ENCODE peak calls at places on chromosomes 4 and X, in six cellular contexts. Z is neuronal stem cell, B is H9, G is IMR-90, F is H1, T is mesendoderm. M is an unnamed sample.
A peak's percentile ranks its signal among the peaks of the same experiment; 100 is the strongest.

GRCh38 chr4:147487616-147488015 is 6.7 kb downstream of the EDNRA start:
- DNase-seq in Z (no peak), B (no peak), G (no peak), F (no peak), T (no peak), M (no peak)

GRCh38 chr4:15043226-15043625 is 40.9 kb downstream of the CPEB2 start:
- DNase-seq in Z (no peak), B (no peak), G (no peak), F (no peak), T (peak; percentile 44), M (no peak)

GRCh38 chr4:128856246-128856645 is 46.7 kb downstream of the JADE1 start:
- DNase-seq in Z (no peak), B (no peak), G (peak; percentile 36), F (peak; percentile 23), T (no peak), M (peak; percentile 18)

GRCh38 chrX:19886888-19887531 is 390 bp downstream of the SH3KBP1 start:
- DNase-seq in Z (no peak), B (no peak), G (no peak), F (peak; percentile 46), T (no peak), M (no peak)

GRCh38 chr4:1410491-1411325 is 4.5 kb upstream of the NKX1-1 start:
- DNase-seq in Z (peak; percentile 93), B (peak; percentile 87), G (peak; percentile 16), F (peak; percentile 98), T (peak; percentile 82), M (peak; percentile 46)

GRCh38 chr4:138028923-138029322 is 213.2 kb downstream of the SLC7A11 start:
- DNase-seq in Z (no peak), B (no peak), G (no peak), F (no peak), T (no peak), M (no peak)

GRCh38 chr4:139875456-139875855 is 209.8 kb downstream of the MGST2 start:
- DNase-seq in Z (peak; percentile 64), B (peak; percentile 82), G (no peak), F (no peak), T (peak; percentile 61), M (no peak)

GRCh38 chr4:16196482-16197393 is 29.5 kb downstream of the TAPT1 start:
- DNase-seq in Z (peak; percentile 39), B (no peak), G (peak; percentile 65), F (no peak), T (peak; percentile 90), M (peak; percentile 84)

GRCh38 chrX:5681159-5681558 is 547.5 kb downstream of the NLGN4X start:
- DNase-seq in Z (no peak), B (no peak), G (no peak), F (no peak), T (peak; percentile 66), M (no peak)

GRCh38 chr4:101140228-101140627 is 207.1 kb downstream of the PPP3CA start:
- DNase-seq in Z (no peak), B (no peak), G (no peak), F (no peak), T (no peak), M (no peak)
- H3K4me2 ChIP-seq in Z (no peak overlapping the region), B (no peak overlapping the region), G (no peak overlapping the region), F (no peak overlapping the region), T (no peak overlapping the region), M (no peak overlapping the region)

GRCh38 chr4:85423414-85423813 is 51.5 kb upstream of the ARHGAP24 start:
- DNase-seq in Z (no peak), B (no peak), G (no peak), F (no peak), T (no peak), M (no peak)
- H2BK15ac ChIP-seq in Z (no peak overlapping the region), B (no peak overlapping the region), G (no peak overlapping the region), F (no peak overlapping the region), T (no peak overlapping the region), M (no peak overlapping the region)

DNA sequence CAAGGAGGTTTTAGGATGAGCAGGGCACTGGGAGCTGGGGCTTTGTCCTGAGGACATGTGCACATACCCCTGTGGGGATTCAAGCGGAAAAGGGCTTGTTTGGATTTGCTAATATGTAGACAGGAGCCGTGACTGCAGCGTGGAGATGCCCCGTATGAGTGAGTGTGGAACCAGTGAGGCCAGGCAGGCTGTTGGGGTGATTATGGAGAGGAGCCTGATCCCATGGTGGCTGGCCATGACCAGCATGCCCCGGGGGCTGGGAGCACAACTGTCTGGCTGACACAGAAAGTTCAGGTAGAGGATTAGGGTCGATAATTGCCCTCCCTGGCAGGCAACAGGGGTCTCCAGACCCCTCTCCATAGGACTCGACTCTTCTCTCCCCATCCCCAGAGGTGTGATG is 68.8 kb upstream of the STX18 start:
- DNase-seq in Z (no peak), B (no peak), G (no peak), F (no peak), T (no peak), M (no peak)
- H3K9ac ChIP-seq in Z (peak overlapping the region; percentile 31), B (no peak overlapping the region), G (no peak overlapping the region), F (no peak overlapping the region), T (no peak overlapping the region), M (no peak overlapping the region)

DNA sequence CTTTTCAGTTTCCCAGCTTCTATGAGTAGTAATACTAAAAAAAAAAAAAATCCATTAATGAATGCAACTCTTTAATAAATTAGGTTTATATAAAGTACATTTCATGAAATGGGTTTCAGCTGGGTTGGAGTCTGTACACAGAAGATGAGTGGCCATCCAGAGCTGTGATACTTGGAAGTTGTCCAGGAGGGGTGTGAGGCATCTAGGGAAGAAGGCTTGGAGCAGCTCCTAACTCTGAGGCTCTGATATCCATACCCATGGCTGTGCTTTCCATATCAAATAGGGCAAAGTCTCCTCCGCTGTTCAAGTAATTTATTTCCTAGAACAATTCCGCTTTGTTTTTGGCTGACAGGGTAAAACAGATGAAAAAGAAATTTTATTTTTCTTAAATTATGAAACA is 423.3 kb upstream of the TENM3 start:
- DNase-seq in Z (no peak), B (no peak), G (peak; percentile 49), F (no peak), T (no peak), M (no peak)
- H3K4me2 ChIP-seq in Z (no peak overlapping the region), B (no peak overlapping the region), G (no peak overlapping the region), F (no peak overlapping the region), T (no peak overlapping the region), M (no peak overlapping the region)

GRCh38 chr4:106601519-106601918 is 232.9 kb upstream of the GIMD1 start:
- DNase-seq in Z (no peak), B (no peak), G (no peak), F (no peak), T (no peak), M (no peak)

GRCh38 chr4:106607566-106607965 is 239.0 kb upstream of the GIMD1 start:
- DNase-seq in Z (no peak), B (no peak), G (no peak), F (no peak), T (no peak), M (no peak)

GRCh38 chr4:106609917-106610316 is 241.3 kb upstream of the GIMD1 start:
- DNase-seq in Z (no peak), B (no peak), G (no peak), F (no peak), T (no peak), M (no peak)

GRCh38 chr4:106603471-106603870 is 234.9 kb upstream of the GIMD1 start:
- DNase-seq in Z (no peak), B (no peak), G (no peak), F (no peak), T (no peak), M (no peak)

DNA sequence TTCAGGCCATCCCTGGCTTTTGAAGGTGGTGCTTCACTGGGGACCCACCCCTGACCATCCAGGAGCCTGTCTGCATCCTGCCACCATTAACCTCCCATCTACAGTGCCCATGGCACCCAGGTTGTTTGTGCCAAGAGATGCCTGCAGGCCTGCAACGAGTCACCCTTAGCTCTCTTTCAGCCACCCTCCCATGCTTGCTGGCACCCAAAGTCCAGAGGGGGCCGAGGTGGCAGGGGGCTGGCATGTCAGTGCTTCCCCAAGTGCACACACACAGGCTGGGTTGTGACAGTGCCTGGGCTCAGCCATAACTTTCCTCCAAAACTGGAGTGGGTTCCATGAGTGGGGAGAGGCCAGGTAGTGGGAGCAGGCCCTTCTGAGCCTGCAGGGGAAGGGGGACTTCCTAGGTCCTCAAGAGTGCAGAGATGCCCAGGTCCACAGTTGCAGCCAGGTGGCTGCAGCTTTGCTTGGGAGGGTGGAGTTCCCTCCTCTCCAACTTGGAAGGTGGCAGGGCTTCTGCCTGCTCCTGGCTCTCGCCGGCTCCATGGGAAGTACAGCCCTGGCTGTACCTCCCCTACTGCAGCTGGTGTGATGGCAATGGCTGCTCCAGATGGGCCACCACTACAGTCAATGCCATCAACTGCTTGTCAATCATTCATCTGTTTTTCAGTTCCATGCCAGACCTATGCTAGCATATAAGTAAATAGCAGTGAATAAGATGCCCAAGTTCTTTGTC is 235.9 kb upstream of the GIMD1 start:
- DNase-seq in Z (no peak), B (no peak), G (no peak), F (no peak), T (no peak), M (no peak)
- H2BK15ac ChIP-seq in Z (no peak overlapping the region), B (no peak overlapping the region), G (no peak overlapping the region), F (no peak overlapping the region), T (no peak overlapping the region), M (no peak overlapping the region)

DNA sequence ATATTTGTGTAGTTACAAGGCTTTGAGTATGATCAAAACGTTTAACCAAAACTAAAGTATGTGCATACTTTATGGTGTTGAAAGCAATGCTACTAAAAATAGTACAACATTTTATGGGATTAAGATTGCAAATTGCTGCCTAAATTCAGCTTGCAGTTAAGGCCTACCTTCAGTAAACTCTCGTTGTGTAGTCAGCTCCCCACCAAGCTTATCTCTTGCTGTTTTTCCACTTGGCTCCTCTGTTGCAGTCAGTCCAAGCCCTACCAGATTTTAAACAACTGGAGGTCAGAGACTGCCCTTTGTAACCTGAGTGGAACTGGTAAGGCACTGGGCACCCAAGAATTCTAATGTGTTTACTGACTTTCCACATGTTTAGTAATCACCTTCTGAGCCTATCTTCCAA is 25.7 kb downstream of the AFF1 start:
- DNase-seq in Z (peak; percentile 23), B (no peak), G (peak; percentile 46), F (no peak), T (peak; percentile 63), M (peak; percentile 56)
- H3K9ac ChIP-seq in Z (no peak overlapping the region), B (no peak overlapping the region), G (no peak overlapping the region), F (no peak overlapping the region), T (no peak overlapping the region), M (no peak overlapping the region)

GRCh38 chrX:97229318-97229717 is 345.6 kb downstream of the RPA4 start:
- DNase-seq in Z (no peak), B (no peak), G (no peak), F (no peak), T (no peak), M (no peak)

DNA sequence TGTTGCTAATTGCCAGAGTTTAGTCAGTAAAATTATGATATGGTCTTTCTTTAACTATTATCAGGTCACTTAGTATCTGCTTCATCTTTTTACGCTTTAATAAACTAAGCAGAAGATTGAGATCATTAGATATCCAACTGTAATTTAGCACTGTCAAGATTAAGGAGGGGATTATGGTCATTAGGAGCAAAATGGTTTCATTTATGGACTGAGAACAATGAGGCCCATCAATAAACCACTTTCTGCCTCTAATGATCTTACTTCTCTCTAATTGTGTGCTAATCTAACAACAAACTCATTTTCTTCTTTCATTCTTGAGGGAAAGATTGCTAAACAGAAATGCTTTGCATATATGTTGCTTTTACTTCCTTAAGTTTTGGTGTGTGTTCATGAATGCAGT is 340.4 kb downstream of the RPA4 start:
- DNase-seq in Z (no peak), B (no peak), G (no peak), F (no peak), T (no peak), M (no peak)
- H3K4me2 ChIP-seq in Z (no peak overlapping the region), B (no peak overlapping the region), G (no peak overlapping the region), F (no peak overlapping the region), T (no peak overlapping the region), M (no peak overlapping the region)

DNA sequence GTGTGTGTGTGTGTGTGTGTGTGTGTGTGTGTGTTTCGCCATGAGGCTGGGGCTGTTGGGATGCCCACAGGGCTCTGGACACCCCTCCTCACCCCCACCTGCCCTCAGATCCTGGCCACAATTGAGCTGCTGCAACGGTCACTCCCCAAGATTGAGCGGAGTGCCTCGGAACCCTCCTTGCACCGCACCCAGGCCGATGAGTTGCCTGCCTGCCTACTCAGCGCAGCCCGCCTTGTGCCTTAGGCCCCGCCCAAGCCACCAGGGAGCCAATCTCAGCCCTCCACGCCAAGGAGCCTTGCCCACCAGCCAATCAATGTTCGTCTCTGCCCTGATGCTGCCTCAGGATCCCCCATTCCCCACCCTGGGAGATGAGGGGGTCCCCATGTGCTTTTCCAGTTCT is 10.2 kb downstream of the ARAF start:
- DNase-seq in Z (no peak), B (no peak), G (no peak), F (no peak), T (no peak), M (no peak)
- H2BK15ac ChIP-seq in Z (no peak overlapping the region), B (no peak overlapping the region), G (no peak overlapping the region), F (no peak overlapping the region), T (no peak overlapping the region), M (no peak overlapping the region)